ENCODE peak calls at places on chromosomes 16 and 17, in four cellular contexts. T is uterus; N is tibial nerve; U is CD4-positive, alpha-beta T cell. K is an unnamed sample. For H3K9me3, the result is how much of the 10 kb centered on the place peaks cover.

GRCh38 chr17:1969712-1970111 is 55.4 kb downstream of the RTN4RL1 start:
- DNase-seq in T (no peak), N (no peak), U (no peak), K (no peak)

GRCh38 chr17:27082023-27082774 is 211.7 kb upstream of the WSB1 start:
- DNase-seq in T (no peak), N (no peak), U (no peak), K (no peak)

GRCh38 chr16:72969146-72969545 is 78.8 kb downstream of the ZFHX3 start:
- DNase-seq in T (no peak), N (no peak), U (no peak), K (no peak)

GRCh38 chr16:79839851-79840321 is 239.3 kb upstream of the MAF start:
- DNase-seq in T (no peak), N (peak), U (no peak), K (no peak)

GRCh38 chr17:45248132-45248936 is 13.6 kb downstream of the SPATA32 start:
- DNase-seq in T (no peak), N (no peak), U (peak), K (peak)

GRCh38 chr17:62724398-62725146 is 83.5 kb downstream of the MARCHF10 start:
- DNase-seq in T (no peak), N (no peak), U (peak), K (peak)

GRCh38 chr17:5793899-5794298 is 209.6 kb upstream of the NLRP1 start:
- DNase-seq in T (no peak), N (no peak), U (no peak), K (no peak)

GRCh38 chr17:27600471-27600870 is 30.5 kb upstream of the LGALS9 start:
- DNase-seq in T (no peak), N (no peak), U (no peak), K (no peak)

GRCh38 chr16:21072976-21073375 is 77.7 kb downstream of the DNAH3 start:
- DNase-seq in T (no peak), N (no peak), U (no peak), K (no peak)

GRCh38 chr16:16021988-16022682 is 72.7 kb downstream of the ABCC1 start:
- DNase-seq in T (peak), N (peak), U (no peak), K (no peak)

GRCh38 chr17:21823643-21824042 is 131.3 kb downstream of the KCNJ18 start:
- DNase-seq in T (no peak), N (no peak), U (no peak), K (no peak)
- H3K9me3 ChIP-seq in T (under half), N (under half), U (under half), K (under half)

GRCh38 chr17:82235775-82236141 is 6.9 kb downstream of the SLC16A3 start:
- DNase-seq in T (no peak), N (no peak), U (no peak), K (no peak)
- H3K9me3 ChIP-seq in T (under half), N (under half), U (under half), K (under half)

GRCh38 chr16:31785126-31785525 is 88.5 kb upstream of the ZNF267 start:
- DNase-seq in T (no peak), N (no peak), U (no peak), K (no peak)
- H3K9me3 ChIP-seq in T (under half), N (under half), U (half or more), K (under half)

GRCh38 chr16:19232988-19233387 is 52.5 kb upstream of the CLEC19A start:
- DNase-seq in T (no peak), N (no peak), U (no peak), K (no peak)

GRCh38 chr16:19235886-19236285 is 49.6 kb upstream of the CLEC19A start:
- DNase-seq in T (no peak), N (no peak), U (no peak), K (no peak)

GRCh38 chr16:19238386-19238785 is 47.1 kb upstream of the CLEC19A start:
- DNase-seq in T (no peak), N (no peak), U (no peak), K (no peak)

GRCh38 chr16:19236561-19236960 is 49.0 kb upstream of the CLEC19A start:
- DNase-seq in T (no peak), N (no peak), U (no peak), K (no peak)

DNA sequence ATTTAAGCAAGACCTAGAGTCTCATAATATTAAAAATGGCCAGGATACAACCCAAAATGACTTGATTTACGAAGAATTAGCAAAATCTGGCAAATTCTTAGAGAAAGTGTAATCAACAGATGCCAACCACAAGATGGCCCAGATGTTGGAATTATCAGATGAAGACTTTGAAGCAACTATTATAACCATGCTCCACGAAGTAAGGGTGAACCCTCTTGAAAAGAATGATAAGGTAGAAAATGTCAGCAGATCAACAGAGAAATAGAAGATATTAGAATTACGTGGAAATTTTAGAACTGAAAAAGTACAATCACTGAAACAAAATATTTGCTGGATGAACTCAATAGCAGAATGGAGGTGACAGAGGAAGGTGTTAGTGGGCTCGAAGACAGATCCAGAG is 50.1 kb upstream of the CLEC19A start:
- DNase-seq in T (no peak), N (no peak), U (no peak), K (no peak)
- H3K9me3 ChIP-seq in T (under half), N (under half), U (under half), K (under half)

DNA sequence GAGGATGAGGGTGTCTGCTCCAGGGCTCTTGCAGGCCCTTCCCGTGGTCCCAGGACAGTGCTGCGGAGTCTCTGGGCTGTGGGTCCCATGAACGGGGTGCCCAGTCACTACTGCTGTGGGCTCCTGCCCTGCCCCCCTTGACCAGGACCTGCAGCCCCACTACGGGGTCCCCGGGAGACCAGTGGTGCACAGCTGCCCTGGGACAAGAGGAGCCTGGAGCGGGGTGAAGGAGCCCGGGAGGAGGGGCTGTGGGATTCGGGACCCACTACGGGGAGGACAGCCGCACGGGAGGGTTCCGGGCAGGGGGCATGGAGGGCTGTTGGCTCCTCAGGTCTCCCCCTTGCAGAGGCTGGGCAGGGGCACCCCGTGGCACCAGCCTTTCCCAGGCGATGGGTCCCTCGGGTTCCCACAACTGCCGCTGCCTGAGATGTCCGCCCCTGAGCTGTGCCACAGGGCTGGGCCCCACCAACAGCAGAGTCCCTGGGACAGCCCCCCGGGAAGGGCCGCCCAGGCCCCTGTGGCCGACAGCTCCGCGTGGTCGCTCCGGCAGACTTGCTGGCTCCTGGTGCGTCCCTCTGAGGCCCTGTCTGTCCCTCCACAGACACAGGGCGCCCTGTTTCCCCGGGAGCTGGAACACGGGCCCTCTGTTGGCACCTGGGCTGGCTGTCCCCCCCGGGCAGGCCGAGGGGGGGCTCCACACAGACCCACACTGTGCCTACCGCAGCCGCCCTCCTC is 52.1 kb upstream of the GNG13 start:
- DNase-seq in T (no peak), N (no peak), U (no peak), K (no peak)
- H3K9me3 ChIP-seq in T (under half), N (under half), U (under half), K (under half)

GRCh38 chr16:64659863-64660262 is 462.0 kb downstream of the CDH11 start:
- DNase-seq in T (no peak), N (no peak), U (no peak), K (no peak)

GRCh38 chr16:64656471-64656870 is 465.4 kb downstream of the CDH11 start:
- DNase-seq in T (no peak), N (no peak), U (no peak), K (no peak)

GRCh38 chr16:64654137-64654652 is 467.7 kb downstream of the CDH11 start:
- DNase-seq in T (no peak), N (no peak), U (no peak), K (no peak)

DNA sequence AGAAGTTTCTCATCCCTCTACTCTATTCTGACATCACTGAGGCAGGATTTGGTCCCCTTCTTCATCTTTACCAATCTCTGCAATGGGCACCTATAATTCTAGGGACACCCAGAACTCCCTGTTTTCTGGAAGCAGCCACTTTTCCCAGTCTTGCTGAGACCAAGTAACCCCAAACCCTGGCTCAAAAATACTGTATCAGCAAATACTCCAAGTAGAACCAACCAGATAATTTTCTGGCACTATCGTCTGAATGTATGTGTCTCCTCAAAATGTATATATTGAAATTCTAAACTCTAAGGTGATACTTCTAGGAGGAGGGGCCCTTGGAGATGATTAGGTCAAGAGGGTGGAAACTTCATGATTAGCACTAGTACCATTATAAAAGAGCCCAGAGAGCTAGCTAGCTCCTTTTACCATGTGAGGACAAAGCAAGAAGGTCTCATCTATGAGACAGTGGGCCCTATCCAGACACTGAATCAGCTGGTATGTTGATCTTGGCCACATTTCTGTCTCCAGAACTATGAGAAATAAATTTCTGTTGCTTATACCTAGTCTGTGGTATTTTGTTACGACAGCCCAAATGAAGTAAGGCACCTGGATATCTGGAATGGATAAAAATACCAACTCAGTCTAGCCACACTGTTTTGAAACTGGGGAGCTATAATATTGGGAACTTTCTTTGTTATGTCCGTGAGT is 464.4 kb downstream of the CDH11 start:
- DNase-seq in T (no peak), N (no peak), U (no peak), K (no peak)
- H3K9me3 ChIP-seq in T (under half), N (under half), U (under half), K (under half)

GRCh38 chr16:10402975-10403374 is 17.1 kb downstream of the ATF7IP2 start:
- DNase-seq in T (no peak), N (no peak), U (no peak), K (no peak)
- H3K9me3 ChIP-seq in T (under half), N (under half), U (under half), K (under half)

GRCh38 chr16:71443714-71444113 is 1.9 kb upstream of the TLE7 start:
- DNase-seq in T (no peak), N (no peak), U (no peak), K (no peak)
- H3K9me3 ChIP-seq in T (under half), N (under half), U (under half), K (under half)

K was measured in T-helper 17 cell.